ENCODE peak calls at places on chromosomes 13 and 19, in five cellular contexts. N is stimulated activated CD8-positive, alpha-beta memory T cell treated with anti-CD3 and anti-CD28 coated beads, Interleukin-4, amount 100 ng/mL, for 4 hours; Z is SK-N-MC; W is GM23338; Q is activated naive CD4-positive, alpha-beta T cell treated with anti-CD3 and anti-CD28 coated beads, Interleukin-2, amount 50 U/mL, for 16 hours. J is an unnamed sample.

GRCh38 chr19:38265213-38265861 is 964 bp downstream of the SPINT2 start:
- DNase-seq in Q (no peak), N (no peak), Z (no peak), W (peak), J (no peak)

GRCh38 chr13:24746618-24747247 is 17.2 kb upstream of the RNF17 start:
- DNase-seq in Q (no peak), N (no peak), W (peak), Z (no peak), J (no peak)

GRCh38 chr19:51565583-51565982 is 5.5 kb upstream of the ZNF175 start:
- DNase-seq in Z (no peak), W (no peak), Q (no peak), N (no peak), J (no peak)

GRCh38 chr19:50003810-50004419 is 21.3 kb downstream of the VRK3 start:
- DNase-seq in Z (no peak), N (no peak), W (no peak), Q (no peak), J (peak)

GRCh38 chr19:19485998-19486290 is 29.4 kb downstream of the TSSK6 start:
- DNase-seq in W (no peak), Z (no peak), Q (no peak), N (no peak), J (no peak)

GRCh38 chr13:78608705-78609463 is 5.5 kb upstream of the POU4F1 start:
- DNase-seq in W (peak), Z (no peak), N (no peak), Q (no peak), J (no peak)

GRCh38 chr13:85367887-85368286 is 431.3 kb downstream of the SLITRK6 start:
- DNase-seq in Z (peak), Q (no peak), N (no peak), W (no peak), J (no peak)

GRCh38 chr13:109645831-109646230 is 140.6 kb downstream of the IRS2 start:
- DNase-seq in Z (no peak), N (no peak), W (no peak), Q (no peak), J (no peak)

GRCh38 chr13:73440296-73440895 is 381.6 kb downstream of the KLF5 start:
- DNase-seq in W (peak), N (no peak), Q (peak), Z (no peak), J (peak)

GRCh38 chr13:27442071-27442647 is 8.2 kb downstream of the MTIF3 start:
- DNase-seq in W (peak), Q (no peak), Z (no peak), N (no peak), J (no peak)

GRCh38 chr19:23787106-23787505 is 28.4 kb upstream of the ZNF681 start:
- DNase-seq in Q (no peak), Z (no peak), W (no peak), N (no peak), J (no peak)

GRCh38 chr19:3644351-3645066 is 17.9 kb upstream of the CACTIN start:
- DNase-seq in N (no peak), Z (no peak), Q (no peak), W (no peak), J (no peak)

GRCh38 chr13:33904431-33904830 is 86.5 kb downstream of the RFC3 start:
- DNase-seq in N (no peak), W (no peak), Q (no peak), Z (no peak), J (no peak)

GRCh38 chr13:31038834-31039552 is 106.5 kb downstream of the TEX26 start:
- DNase-seq in Q (no peak), N (no peak), W (no peak), Z (no peak), J (no peak)

GRCh38 chr13:98657506-98658085 is 80.7 kb upstream of the STK24 start:
- DNase-seq in Q (no peak), Z (no peak), W (no peak), N (no peak), J (no peak)

GRCh38 chr19:8545743-8546142 is 31.5 kb downstream of the MYO1F start:
- DNase-seq in N (no peak), Q (no peak), Z (no peak), W (no peak), J (no peak)

GRCh38 chr13:112956516-112957294 is 12.3 kb upstream of the MCF2L start:
- DNase-seq in W (no peak), Z (no peak), Q (no peak), N (no peak), J (no peak)

GRCh38 chr19:18415177-18415867 is 3.9 kb upstream of the SSBP4 start:
- DNase-seq in W (no peak), Z (peak), N (no peak), Q (no peak), J (no peak)

GRCh38 chr19:13899393-13899792 is 6.5 kb downstream of the BRME1 start:
- DNase-seq in N (no peak), W (no peak), Q (no peak), Z (no peak), J (no peak)